ENCODE peak calls at places on chromosome 19, in six cellular contexts. W is thoracic aorta, U is breast epithelium, A is mucosa of descending colon, B is heart left ventricle, P is fibroblast of pulmonary artery. O is an unnamed sample.

GRCh38 chr19:40139533-40140287 is 49.0 kb upstream of the ZNF780A start:
- DNase-seq in W (no peak), U (no peak), A (peak), B (no peak), P (peak), O (no peak)

GRCh38 chr19:4456843-4457653 is 546 bp downstream of the UBXN6 start:
- DNase-seq in W (no peak), U (no peak), A (peak), B (no peak), P (peak), O (peak)

GRCh38 chr19:501646-502045 is 5.4 kb downstream of the MADCAM1 start:
- DNase-seq in W (no peak), U (no peak), A (no peak), B (peak), P (no peak), O (no peak)

GRCh38 chr19:33177417-33177976 is 16.6 kb upstream of the LRP3 start:
- DNase-seq in W (peak), U (peak), A (no peak), B (no peak), P (no peak), O (no peak)

GRCh38 chr19:32692727-32693061 is 1.1 kb downstream of the NUDT19 start:
- DNase-seq in W (no peak), U (no peak), A (no peak), B (no peak), P (no peak), O (no peak)

GRCh38 chr19:51333836-51334460 is 8.0 kb downstream of the VSIG10L start:
- DNase-seq in W (no peak), U (no peak), A (no peak), B (no peak), P (no peak), O (no peak)

GRCh38 chr19:48342841-48343540 is 17.6 kb downstream of the EMP3 start:
- DNase-seq in W (no peak), U (no peak), A (no peak), B (no peak), P (peak), O (no peak)

GRCh38 chr19:40348961-40349507 is 539 bp downstream of the PLD3 start:
- DNase-seq in W (no peak), U (no peak), A (peak), B (no peak), P (peak), O (no peak)

GRCh38 chr19:1884719-1885334 is 469 bp downstream of the ABHD17A start:
- DNase-seq in W (no peak), U (no peak), A (no peak), B (no peak), P (peak), O (no peak)

GRCh38 chr19:35619290-35619923 is 6.9 kb downstream of the HAUS5 start:
- DNase-seq in W (no peak), U (no peak), A (no peak), B (no peak), P (no peak), O (no peak)

GRCh38 chr19:39416152-39416551 is 3.7 kb downstream of the PLEKHG2 start:
- DNase-seq in W (no peak), U (no peak), A (no peak), B (no peak), P (no peak), O (no peak)

GRCh38 chr19:18589380-18590272 is 1.0 kb downstream of the REX1BD start:
- DNase-seq in W (no peak), U (peak), A (peak), B (peak), P (peak), O (peak)

GRCh38 chr19:19420570-19421301 is 15.3 kb downstream of the GATAD2A start:
- DNase-seq in W (no peak), U (no peak), A (no peak), B (no peak), P (no peak), O (no peak)

GRCh38 chr19:13637664-13638063 is 126.7 kb upstream of the MRI1 start:
- DNase-seq in W (no peak), U (no peak), A (no peak), B (no peak), P (no peak), O (no peak)

GRCh38 chr19:15412832-15413231 is 6.0 kb downstream of the AKAP8L start:
- DNase-seq in W (no peak), U (no peak), A (no peak), B (no peak), P (no peak), O (no peak)

GRCh38 chr19:17577698-17578097 is 22.2 kb downstream of the COLGALT1 start:
- DNase-seq in W (no peak), U (no peak), A (no peak), B (no peak), P (no peak), O (no peak)

GRCh38 chr19:52923782-52924593 is 760 bp upstream of the ZNF888 start:
- DNase-seq in W (peak), U (no peak), A (peak), B (peak), P (peak), O (no peak)

GRCh38 chr19:3415695-3416094 is 49.3 kb downstream of the NFIC start:
- DNase-seq in W (no peak), U (no peak), A (no peak), B (no peak), P (no peak), O (no peak)

GRCh38 chr19:13835791-13836723 is 40.8 kb downstream of the ZSWIM4 start:
- DNase-seq in W (no peak), U (no peak), A (peak), B (peak), P (no peak), O (no peak)

GRCh38 chr19:35316560-35316959 is 12.4 kb upstream of the CD22 start:
- DNase-seq in W (no peak), U (no peak), A (no peak), B (no peak), P (no peak), O (no peak)

GRCh38 chr19:49690656-49691242 is at the start of gene CPT1C:
- DNase-seq in W (no peak), U (peak), A (peak), B (peak), P (peak), O (peak)

GRCh38 chr19:4933528-4933927 is 24.2 kb downstream of the UHRF1 start:
- DNase-seq in W (no peak), U (no peak), A (peak), B (no peak), P (no peak), O (peak)

GRCh38 chr19:49217382-49217781 is 59.8 kb downstream of the TRPM4 start:
- DNase-seq in W (no peak), U (no peak), A (no peak), B (peak), P (peak), O (no peak)

GRCh38 chr19:49775742-49776370 is 9.1 kb downstream of the AP2A1 start:
- DNase-seq in W (no peak), U (no peak), A (no peak), B (no peak), P (no peak), O (no peak)

GRCh38 chr19:488505-489417 is 7.5 kb upstream of the MADCAM1 start:
- DNase-seq in W (peak), U (peak), A (peak), B (peak), P (peak), O (peak)

GRCh38 chr19:51320258-51320657 is 8.8 kb downstream of the IGLON5 start:
- DNase-seq in W (no peak), U (no peak), A (no peak), B (no peak), P (no peak), O (no peak)

GRCh38 chr19:34408421-34408820 is 4.2 kb downstream of the PDCD2L start:
- DNase-seq in W (no peak), U (no peak), A (no peak), B (no peak), P (no peak), O (no peak)

GRCh38 chr19:48249502-48250014 is 6.2 kb downstream of the CARD8 start:
- DNase-seq in W (no peak), U (no peak), A (peak), B (peak), P (peak), O (no peak)

GRCh38 chr19:18300930-18301717 is 19.7 kb upstream of the JUND start:
- DNase-seq in W (peak), U (no peak), A (peak), B (peak), P (peak), O (peak)

GRCh38 chr19:42132851-42133528 is 744 bp upstream of the POU2F2 start:
- DNase-seq in W (no peak), U (peak), A (peak), B (peak), P (no peak), O (peak)

GRCh38 chr19:2166741-2167738 is 3.3 kb downstream of the DOT1L start:
- DNase-seq in W (peak), U (peak), A (peak), B (peak), P (peak), O (peak)

GRCh38 chr19:53422551-53422950 is 9.2 kb upstream of the ZNF761 start:
- DNase-seq in W (no peak), U (no peak), A (no peak), B (no peak), P (no peak), O (no peak)

GRCh38 chr19:51387924-51388389 is at the start of gene LIM2:
- DNase-seq in W (no peak), U (no peak), A (no peak), B (no peak), P (no peak), O (no peak)

GRCh38 chr19:10500247-10500592 is 2.9 kb downstream of the KEAP1 start:
- DNase-seq in W (no peak), U (no peak), A (no peak), B (no peak), P (no peak), O (no peak)

GRCh38 chr19:10502524-10503001 is 593 bp downstream of the KEAP1 start:
- DNase-seq in W (peak), U (peak), A (peak), B (peak), P (peak), O (peak)

GRCh38 chr19:10501971-10502523 is 1.1 kb downstream of the KEAP1 start:
- DNase-seq in W (peak), U (peak), A (peak), B (peak), P (peak), O (peak)

GRCh38 chr19:10499550-10500246 is 3.5 kb downstream of the KEAP1 start:
- DNase-seq in W (no peak), U (no peak), A (no peak), B (no peak), P (no peak), O (no peak)

GRCh38 chr19:10497371-10497770 is 5.8 kb downstream of the KEAP1 start:
- DNase-seq in W (no peak), U (no peak), A (no peak), B (no peak), P (no peak), O (no peak)
- H3K4me3 ChIP-seq in W (no peak), U (no peak), A (no peak), B (no peak), P (no peak), O (no peak)

DNA sequence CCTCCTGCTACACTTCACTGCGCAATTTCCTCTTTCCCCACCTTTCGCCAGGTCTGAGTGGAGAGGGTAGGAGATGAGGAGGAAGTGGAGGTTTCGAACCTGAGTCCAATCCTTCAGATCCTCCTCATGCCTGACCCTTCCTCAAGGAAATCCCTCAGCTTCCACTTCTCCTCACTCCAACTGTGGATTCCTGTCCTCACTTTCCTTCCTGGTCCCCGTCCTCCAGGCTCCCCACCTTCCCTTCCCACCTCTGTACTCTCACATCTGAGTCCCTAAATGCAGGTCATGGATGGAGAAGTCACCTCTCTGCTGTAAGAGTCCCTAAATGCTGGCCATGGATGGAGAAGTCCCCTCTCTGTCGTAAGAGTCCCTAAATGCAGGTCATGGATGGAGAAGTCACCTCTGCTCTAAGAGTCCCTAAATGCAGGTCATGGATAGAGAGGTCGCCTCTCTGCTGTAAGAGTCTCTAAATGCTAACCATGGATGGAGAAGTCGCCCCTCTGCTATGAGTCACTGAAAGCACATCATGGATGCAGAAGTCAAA is 3.1 kb downstream of the TMEM86B start:
- DNase-seq in W (no peak), U (no peak), A (no peak), B (no peak), P (no peak), O (no peak)
- TF ChIP-seq CTCF in W (no peak), U (no peak), A (no peak), B (no peak), P (no peak), O (no peak)

GRCh38 chr19:46620267-46620666 is 4.6 kb downstream of the PTGIR start:
- DNase-seq in W (no peak), U (no peak), A (no peak), B (no peak), P (no peak), O (no peak)
- H3K4me3 ChIP-seq in W (peak), U (no peak), A (no peak), B (no peak), P (no peak), O (no peak)

DNA sequence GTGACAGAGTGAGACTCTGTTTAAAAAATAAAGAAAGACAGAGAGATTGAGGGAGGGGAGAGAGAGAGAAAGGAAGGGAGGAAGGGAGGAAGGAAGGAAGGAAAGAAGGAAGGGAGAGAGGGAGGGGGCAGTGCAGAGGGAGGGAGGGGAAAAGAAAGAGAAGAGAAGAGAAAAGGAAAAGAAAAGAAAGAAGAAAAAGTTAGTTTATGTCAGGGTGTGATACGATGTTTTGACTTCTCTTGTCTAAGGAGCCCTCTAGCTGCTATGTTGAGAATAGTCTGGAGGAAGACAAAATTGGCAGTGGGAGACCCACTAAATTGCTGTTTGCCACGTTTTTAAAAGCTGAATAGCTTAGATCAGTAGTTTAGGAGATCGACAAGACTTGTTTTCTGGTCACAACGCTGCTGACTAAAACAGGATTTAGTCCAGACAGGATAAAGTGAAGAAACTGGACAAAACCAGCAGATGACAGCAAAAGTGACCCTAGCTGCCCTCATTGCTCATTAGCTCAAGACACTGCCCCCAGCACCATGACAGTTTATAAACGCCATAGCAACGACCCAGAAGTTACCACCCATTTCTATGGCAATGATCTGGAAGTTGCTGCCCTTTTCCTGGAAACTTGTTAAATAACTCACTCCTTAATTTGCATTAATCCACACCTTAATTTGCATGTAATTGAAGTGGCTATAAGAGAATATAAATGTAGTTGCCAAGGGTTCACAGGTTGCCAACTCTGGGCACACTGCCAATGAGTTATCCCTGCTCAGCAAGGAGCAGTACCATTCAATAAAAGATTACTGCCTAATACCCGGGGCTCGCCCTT is 11.1 kb downstream of the TEX101 start:
- DNase-seq in W (no peak), U (peak), A (peak), B (no peak), P (peak), O (no peak)
- TF ChIP-seq CTCF in W (no peak), U (no peak), A (no peak), B (no peak), P (peak), O (no peak)

DNA sequence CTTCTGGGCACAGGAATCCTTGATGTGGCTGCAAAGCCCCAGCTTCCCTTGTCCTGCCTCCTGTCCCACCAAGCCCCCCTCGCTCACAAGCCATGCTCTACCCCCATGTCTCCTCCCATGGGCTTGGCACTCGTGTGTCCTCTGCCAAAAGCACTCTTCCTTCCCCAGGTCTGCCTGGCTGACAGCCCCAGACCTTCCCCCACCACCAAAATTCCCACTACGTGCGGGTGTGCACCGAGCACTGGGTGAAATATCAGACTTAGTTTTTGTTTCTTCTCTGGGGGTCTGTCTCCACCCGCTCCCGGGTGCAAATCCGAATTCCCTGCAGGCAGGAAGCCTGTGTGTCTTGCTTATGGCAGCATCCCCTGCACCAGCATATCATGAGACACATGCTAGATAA is 5.9 kb upstream of the VSTM2B start:
- DNase-seq in W (no peak), U (no peak), A (no peak), B (no peak), P (no peak), O (no peak)
- H3K4me3 ChIP-seq in W (no peak), U (no peak), A (no peak), B (no peak), P (no peak), O (no peak)

GRCh38 chr19:46604781-46605355 is 3.7 kb downstream of the CALM3 start:
- DNase-seq in W (no peak), U (no peak), A (no peak), B (no peak), P (no peak), O (peak)
- TF ChIP-seq CTCF in W (no peak), U (no peak), A (no peak), B (no peak), P (no peak), O (no peak)

GRCh38 chr19:22783651-22784050 is 300 bp downstream of the ZNF99 start:
- DNase-seq in W (no peak), U (no peak), A (no peak), B (peak), P (no peak), O (no peak)

GRCh38 chr19:22784051-22784450 is at the start of gene ZNF99:
- DNase-seq in W (peak), U (peak), A (peak), B (peak), P (no peak), O (peak)
- H3K4me3 ChIP-seq in W (peak), U (peak), A (no peak), B (peak), P (no peak), O (peak)